ENCODE peak calls at places on chromosome 13, in nine cellular contexts. Q is Calu3; J is heart right ventricle; I is AG04449; N is neural crest cell; H is CD4-positive, alpha-beta T cell; W is GM23338; T is GM13976; E is left ventricle myocardium inferior. U is an unnamed sample.

GRCh38 chr13:102597029-102598015 is 536 bp downstream of the TPP2 start:
- DNase-seq in E (peak; percentile 16), H (no peak), J (no peak), T (peak; percentile 25), Q (no peak), N (peak; percentile 17), W (peak; percentile 31), I (no peak), U (peak; percentile 39)

GRCh38 chr13:30869491-30869890 is 36.6 kb upstream of the MEDAG start:
- DNase-seq in T (no peak), H (no peak), E (peak; percentile 43), I (no peak), J (peak; percentile 61), Q (no peak), N (no peak), W (no peak), U (no peak)

GRCh38 chr13:97185751-97186150 is 36.4 kb upstream of the MBNL2 start:
- DNase-seq in W (no peak), J (no peak), H (no peak), I (no peak), N (no peak), T (no peak), E (no peak), Q (no peak), U (no peak)

GRCh38 chr13:114004416-114005205 is 30.7 kb upstream of the C13orf46 start:
- DNase-seq in E (peak; percentile 39), W (no peak), J (no peak), N (no peak), H (peak; percentile 2), I (no peak), T (no peak), Q (no peak), U (no peak)

GRCh38 chr13:42617262-42617661 is 43.3 kb downstream of the TNFSF11 start:
- DNase-seq in E (no peak), W (no peak), I (no peak), Q (no peak), T (no peak), J (no peak), H (no peak), N (no peak), U (no peak)

GRCh38 chr13:103833453-103833852 is 767.2 kb upstream of the SLC10A2 start:
- DNase-seq in T (no peak), N (no peak), H (no peak), E (no peak), I (no peak), Q (no peak), W (no peak), J (no peak), U (no peak)

GRCh38 chr13:49602005-49602404 is 16.6 kb upstream of the RCBTB1 start:
- DNase-seq in W (no peak), J (no peak), T (no peak), N (no peak), I (no peak), H (no peak), Q (no peak), E (no peak), U (no peak)

GRCh38 chr13:42164557-42165125 is 107.3 kb upstream of the AKAP11 start:
- DNase-seq in J (no peak), H (no peak), E (no peak), N (no peak), W (no peak), Q (no peak), I (no peak), T (no peak), U (no peak)

DNA sequence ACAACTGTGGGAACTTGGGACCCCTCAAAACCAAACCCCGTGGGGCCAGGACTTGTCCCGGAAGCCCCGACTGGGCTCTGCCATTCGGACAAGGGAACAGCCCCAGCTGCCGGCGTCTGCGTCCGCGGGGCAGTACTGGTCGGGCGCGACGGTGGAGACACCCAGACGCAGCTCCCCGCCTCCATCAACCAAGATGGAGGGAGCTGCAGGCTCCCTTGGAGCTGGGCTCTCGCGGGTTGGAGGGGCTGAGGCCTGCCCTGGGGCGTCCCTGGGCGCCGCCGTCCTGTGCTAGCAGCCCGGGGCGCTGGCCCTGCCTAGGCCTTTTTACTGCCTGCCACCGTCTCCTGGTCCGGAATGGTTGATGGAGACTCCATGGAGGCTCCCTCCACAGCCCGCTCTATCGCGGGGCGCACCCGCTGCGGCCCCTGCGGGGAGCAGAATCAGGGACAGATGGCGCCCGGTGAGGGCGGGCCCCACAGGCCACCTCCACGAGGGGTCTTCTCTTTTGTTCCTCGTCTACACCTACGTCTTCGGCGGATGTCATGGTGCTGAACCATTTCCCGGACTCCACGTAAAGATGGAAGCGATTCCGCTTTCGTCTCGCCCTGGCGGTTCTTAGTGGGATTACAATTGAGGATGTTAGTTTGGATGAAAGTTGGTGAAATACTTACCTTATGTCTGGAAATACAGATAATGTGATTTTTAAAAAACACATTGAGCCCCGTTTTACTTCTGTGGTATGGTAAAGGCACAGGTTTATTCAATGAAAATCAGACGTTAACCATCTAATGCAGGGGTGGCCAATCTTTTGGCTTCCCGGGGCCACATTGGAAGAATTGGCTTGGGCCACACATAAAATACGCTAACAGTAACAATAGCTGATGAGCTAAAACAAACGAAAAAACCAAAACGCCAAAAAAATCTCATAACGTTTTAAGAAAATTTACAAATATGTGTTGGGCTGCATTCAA is 1.2 kb upstream of the ZMYM5 start:
- DNase-seq in I (no peak), E (peak; percentile 45), Q (peak; percentile 61), H (peak; percentile 70), N (peak; percentile 72), W (peak; percentile 89), T (peak; percentile 66), J (peak; percentile 61), U (peak; percentile 66)
- TF ChIP-seq CTCF in I (peak; percentile 47), E (peak; percentile 76), Q (peak; percentile 44), H (peak; percentile 71), N (peak; percentile 75), W (peak; percentile 73), T (peak; percentile 50), J (peak; percentile 43), U (peak; percentile 95)

GRCh38 chr13:53778937-53779336 is 750.3 kb downstream of the OLFM4 start:
- DNase-seq in Q (no peak), N (no peak), T (no peak), H (no peak), W (peak; percentile 40), J (no peak), I (no peak), E (no peak), U (no peak)

DNA sequence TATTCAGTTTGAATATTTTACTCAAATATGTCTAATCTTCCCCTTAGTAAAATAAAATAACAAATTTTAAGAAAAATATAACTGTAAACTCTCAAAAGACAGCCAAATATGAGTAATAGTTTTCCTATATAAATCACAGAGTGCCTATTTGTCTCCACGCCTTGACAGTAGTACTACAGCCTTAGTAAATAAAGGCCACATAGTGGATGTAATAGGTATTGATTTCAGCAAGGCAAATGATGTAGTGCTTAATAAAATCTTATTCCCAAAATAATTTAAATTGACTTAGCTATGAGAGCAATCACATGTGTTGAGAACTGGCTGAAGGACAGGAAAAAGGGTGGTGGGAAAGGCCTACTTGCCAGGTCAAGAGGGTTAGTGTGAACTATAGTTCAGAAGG is 747.2 kb downstream of the OLFM4 start:
- DNase-seq in J (no peak), N (no peak), Q (no peak), W (peak; percentile 23), E (no peak), H (no peak), I (no peak), T (no peak), U (no peak)
- TF ChIP-seq CTCF in J (no peak), N (peak; percentile 41), Q (no peak), W (peak; percentile 43), E (no peak), H (no peak), I (no peak), T (no peak), U (peak; percentile 23)

GRCh38 chr13:80334582-80335260 is 6.2 kb downstream of the SPRY2 start:
- DNase-seq in I (no peak), J (no peak), T (no peak), W (no peak), N (no peak), H (no peak), E (no peak), Q (no peak), U (no peak)
- TF ChIP-seq CTCF in I (no peak), J (no peak), T (no peak), W (peak; percentile 35), N (peak; percentile 51), H (no peak), E (peak; percentile 13), Q (no peak), U (no peak)

GRCh38 chr13:37076818-37077217 is 17.3 kb upstream of the SUPT20H start:
- DNase-seq in Q (no peak), T (no peak), H (no peak), J (no peak), E (no peak), W (no peak), N (no peak), I (no peak), U (no peak)

GRCh38 chr13:37072024-37072423 is 12.5 kb upstream of the SUPT20H start:
- DNase-seq in I (no peak), H (no peak), T (no peak), N (no peak), W (no peak), E (no peak), J (no peak), Q (no peak), U (no peak)

GRCh38 chr13:37075164-37075563 is 15.7 kb upstream of the SUPT20H start:
- DNase-seq in H (no peak), Q (no peak), I (no peak), T (no peak), W (peak; percentile 8), E (no peak), N (no peak), J (no peak), U (no peak)

GRCh38 chr13:37070956-37071355 is 11.5 kb upstream of the SUPT20H start:
- DNase-seq in W (no peak), T (no peak), I (no peak), H (no peak), N (no peak), J (no peak), E (no peak), Q (no peak), U (no peak)

GRCh38 chr13:37074703-37075102 is 15.2 kb upstream of the SUPT20H start:
- DNase-seq in H (no peak), Q (no peak), I (no peak), E (no peak), J (no peak), N (no peak), W (peak; percentile 48), T (no peak), U (no peak)
- TF ChIP-seq CTCF in H (peak; percentile 54), Q (no peak), I (no peak), E (peak; percentile 59), J (peak; percentile 15), N (peak; percentile 63), W (peak; percentile 62), T (no peak), U (no peak)

DNA sequence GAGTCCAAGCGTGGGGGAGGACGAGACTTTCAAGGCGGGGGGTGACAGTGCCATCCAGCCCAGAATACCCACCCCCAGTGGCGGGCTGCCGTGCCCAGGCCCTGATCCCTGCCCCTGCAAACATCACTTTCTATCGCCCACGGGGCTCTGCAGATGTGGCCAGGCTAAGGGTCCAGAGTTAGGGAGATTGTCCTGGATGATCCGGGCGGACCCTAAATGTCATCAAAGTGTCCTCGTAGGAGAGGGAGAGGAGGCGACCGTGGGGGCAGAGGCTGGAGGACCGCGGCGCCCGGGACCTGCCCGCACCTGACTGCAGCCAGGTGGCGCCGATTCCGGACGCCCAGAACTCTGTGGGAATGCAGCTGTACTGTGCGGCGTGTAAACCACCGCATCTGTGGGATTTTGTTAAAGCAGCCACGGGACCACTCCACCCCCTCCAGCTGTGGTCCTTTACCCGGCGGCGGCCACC is 32.4 kb downstream of the GJA3 start:
- DNase-seq in E (no peak), N (no peak), W (no peak), I (no peak), T (no peak), H (no peak), Q (peak; percentile 41), J (no peak), U (no peak)
- TF ChIP-seq CTCF in E (peak; percentile 50), N (peak; percentile 51), W (peak; percentile 38), I (peak; percentile 0), T (peak; percentile 37), H (peak; percentile 14), Q (no peak), J (no peak), U (no peak)

U was measured in endothelial cell.